ENCODE peak calls at places on chromosome 18, in ten cellular contexts. E is right atrium auricular region; Y is HS-27A; I is iPS DF 19.7; J is activated naive CD4-positive, alpha-beta T cell treated with anti-CD3 and anti-CD28 coated beads for 36 hours; A is suprapubic skin; L is stimulated activated naive CD8-positive, alpha-beta T cell treated with anti-CD3 and anti-CD28 coated beads, Interleukin-15, Interleukin-2, amounts not matched to agents 100 U/mL and 50 U/mL, for 24 hours; W is T1000; K is aorta; B is effector memory CD8-positive, alpha-beta T cell. H is an unnamed sample.

GRCh38 chr18:63961430-63961980 is 8.4 kb upstream of the SERPINB8 start:
- DNase-seq in E (no peak), Y (no peak), I (no peak), J (no peak), A (no peak), L (no peak), W (no peak), K (no peak), B (no peak), H (no peak)

GRCh38 chr18:50282521-50283335 is 1.4 kb upstream of the MBD1 start:
- DNase-seq in E (no peak), Y (no peak), I (no peak), J (no peak), A (no peak), L (no peak), W (no peak), K (peak), B (no peak), H (no peak)

GRCh38 chr18:42108071-42108470 is 153.0 kb downstream of the PIK3C3 start:
- DNase-seq in E (no peak), Y (no peak), I (no peak), J (no peak), A (no peak), L (no peak), W (no peak), K (no peak), B (no peak), H (no peak)

GRCh38 chr18:48326901-48327675 is 82.1 kb downstream of the ZBTB7C start:
- DNase-seq in E (no peak), Y (peak), I (no peak), J (no peak), A (no peak), L (no peak), W (peak), K (peak), B (no peak), H (no peak)

GRCh38 chr18:55552498-55553189 is 35.3 kb downstream of the TCF4 start:
- DNase-seq in E (no peak), Y (no peak), I (no peak), J (no peak), A (no peak), L (no peak), W (no peak), K (no peak), B (no peak), H (no peak)

GRCh38 chr18:37309861-37310260 is 255.7 kb downstream of the CELF4 start:
- DNase-seq in E (no peak), Y (no peak), I (no peak), J (no peak), A (no peak), L (no peak), W (no peak), K (no peak), B (no peak), H (no peak)

GRCh38 chr18:36833120-36833519 is 4.2 kb downstream of the KIAA1328 start:
- DNase-seq in E (no peak), Y (no peak), I (no peak), J (no peak), A (no peak), L (no peak), W (no peak), K (no peak), B (no peak), H (no peak)

GRCh38 chr18:36786686-36787085 is 42.1 kb downstream of the TPGS2 start:
- DNase-seq in E (peak), Y (peak), I (no peak), J (no peak), A (no peak), L (no peak), W (no peak), K (peak), B (no peak), H (no peak)

GRCh38 chr18:63320690-63321265 is 1.2 kb upstream of the BCL2 start:
- DNase-seq in E (no peak), Y (no peak), I (no peak), J (peak), A (peak), L (peak), W (no peak), K (peak), B (no peak), H (peak)

GRCh38 chr18:24185805-24186204 is 46.9 kb downstream of the CABYR start:
- DNase-seq in E (no peak), Y (no peak), I (no peak), J (no peak), A (no peak), L (no peak), W (no peak), K (no peak), B (no peak), H (no peak)

GRCh38 chr18:8253943-8254342 is 355.3 kb upstream of the RAB12 start:
- DNase-seq in E (no peak), Y (no peak), I (no peak), J (no peak), A (no peak), L (no peak), W (no peak), K (no peak), B (no peak), H (no peak)

GRCh38 chr18:8611916-8612576 is 2.8 kb downstream of the RAB12 start:
- DNase-seq in E (no peak), Y (no peak), I (no peak), J (no peak), A (no peak), L (no peak), W (no peak), K (no peak), B (no peak), H (no peak)

GRCh38 chr18:31199190-31199769 is 36.6 kb upstream of the DSC1 start:
- DNase-seq in E (no peak), Y (no peak), I (no peak), J (no peak), A (no peak), L (no peak), W (no peak), K (no peak), B (no peak), H (no peak)

GRCh38 chr18:79681484-79682387 is 2.1 kb downstream of the CTDP1 start:
- DNase-seq in E (no peak), Y (no peak), I (no peak), J (peak), A (no peak), L (peak), W (no peak), K (no peak), B (peak), H (no peak)

GRCh38 chr18:46155652-46156051 is 51.5 kb downstream of the HAUS1 start:
- DNase-seq in E (no peak), Y (peak), I (no peak), J (peak), A (no peak), L (peak), W (peak), K (no peak), B (no peak), H (no peak)

GRCh38 chr18:63237486-63237885 is 82.1 kb downstream of the BCL2 start:
- DNase-seq in E (no peak), Y (peak), I (no peak), J (no peak), A (no peak), L (no peak), W (no peak), K (no peak), B (no peak), H (no peak)

GRCh38 chr18:9565407-9565806 is 49.0 kb downstream of the PPP4R1 start:
- DNase-seq in E (no peak), Y (no peak), I (no peak), J (no peak), A (no peak), L (no peak), W (no peak), K (no peak), B (no peak), H (no peak)

GRCh38 chr18:56086786-56087185 is 498.8 kb upstream of the TCF4 start:
- DNase-seq in E (no peak), Y (no peak), I (no peak), J (no peak), A (no peak), L (no peak), W (no peak), K (no peak), B (no peak), H (no peak)

GRCh38 chr18:54828290-54828871 is at the start of gene RAB27B:
- DNase-seq in E (peak), Y (peak), I (peak), J (peak), A (peak), L (peak), W (peak), K (peak), B (peak), H (peak)

GRCh38 chr18:33702625-33703024 is 124.6 kb downstream of the ASXL3 start:
- DNase-seq in E (no peak), Y (no peak), I (no peak), J (no peak), A (no peak), L (no peak), W (no peak), K (no peak), B (no peak), H (no peak)

GRCh38 chr18:45287531-45287930 is 327.7 kb upstream of the SLC14A2 start:
- DNase-seq in E (no peak), Y (no peak), I (no peak), J (no peak), A (no peak), L (no peak), W (no peak), K (no peak), B (no peak), H (no peak)

GRCh38 chr18:48800877-48801727 is 149.7 kb downstream of the SMAD7 start:
- DNase-seq in E (peak), Y (no peak), I (no peak), J (peak), A (peak), L (peak), W (no peak), K (peak), B (no peak), H (no peak)

GRCh38 chr18:37547196-37547595 is 18.4 kb downstream of the CELF4 start:
- DNase-seq in E (no peak), Y (no peak), I (no peak), J (no peak), A (no peak), L (no peak), W (no peak), K (no peak), B (no peak), H (no peak)

GRCh38 chr18:39596891-39597290 is 2031.3 kb upstream of the CELF4 start:
- DNase-seq in E (no peak), Y (no peak), I (no peak), J (no peak), A (no peak), L (no peak), W (no peak), K (no peak), B (no peak), H (no peak)

GRCh38 chr18:59779979-59780378 is 82.8 kb upstream of the CCBE1 start:
- DNase-seq in E (no peak), Y (peak), I (no peak), J (no peak), A (no peak), L (no peak), W (no peak), K (no peak), B (no peak), H (no peak)

GRCh38 chr18:48493856-48494255 is 45.0 kb upstream of the CTIF start:
- DNase-seq in E (no peak), Y (no peak), I (no peak), J (no peak), A (no peak), L (no peak), W (no peak), K (no peak), B (no peak), H (no peak)

GRCh38 chr18:71899707-71900483 is 644.2 kb downstream of the CBLN2 start:
- DNase-seq in E (no peak), Y (no peak), I (no peak), J (no peak), A (no peak), L (no peak), W (no peak), K (no peak), B (no peak), H (no peak)

GRCh38 chr18:47978141-47978540 is 47.7 kb upstream of the SMAD2 start:
- DNase-seq in E (no peak), Y (no peak), I (no peak), J (no peak), A (no peak), L (no peak), W (no peak), K (no peak), B (no peak), H (no peak)

GRCh38 chr18:8890957-8891464 is 185.7 kb downstream of the MTCL1 start:
- DNase-seq in E (no peak), Y (peak), I (peak), J (no peak), A (no peak), L (no peak), W (peak), K (no peak), B (no peak), H (no peak)

GRCh38 chr18:62458346-62458745 is 64.5 kb upstream of the ZCCHC2 start:
- DNase-seq in E (no peak), Y (no peak), I (no peak), J (no peak), A (no peak), L (no peak), W (no peak), K (no peak), B (no peak), H (no peak)

GRCh38 chr18:55753643-55754255 is 165.8 kb upstream of the TCF4 start:
- DNase-seq in E (no peak), Y (no peak), I (no peak), J (no peak), A (no peak), L (no peak), W (no peak), K (no peak), B (no peak), H (no peak)